ENCODE peak calls at places on chromosomes 4 and X, in six cellular contexts. H is vagina, K is astrocyte, U is uterus, W is heart right ventricle, A is suprapubic skin. Z is an unnamed sample. For H3K4me1, the result is how much of the 10 kb centered on the place peaks cover.

GRCh38 chr4:105807496-105807895 is 87.8 kb upstream of the NPNT start:
- DNase-seq in K (peak), U (no peak), H (no peak), A (no peak), W (no peak), Z (no peak)

GRCh38 chrX:21946925-21947641 is 6.6 kb downstream of the SMS start:
- DNase-seq in W (no peak), K (peak), U (no peak), A (no peak), H (peak), Z (no peak)

GRCh38 chr4:3098346-3098745 is 23.9 kb downstream of the HTT start:
- DNase-seq in U (no peak), H (no peak), K (no peak), A (no peak), W (no peak), Z (no peak)

GRCh38 chr4:73615613-73616012 is 4.6 kb downstream of the RASSF6 start:
- DNase-seq in A (no peak), K (no peak), H (no peak), U (no peak), W (no peak), Z (no peak)

GRCh38 chr4:13626492-13627184 is 887 bp downstream of the BOD1L1 start:
- DNase-seq in K (no peak), U (no peak), H (no peak), W (no peak), A (no peak), Z (no peak)

GRCh38 chr4:1517592-1518411 is 111.6 kb upstream of the NKX1-1 start:
- DNase-seq in U (no peak), A (no peak), H (no peak), W (no peak), K (no peak), Z (no peak)

GRCh38 chrX:108036298-108036973 is 8.4 kb upstream of the VSIG1 start:
- DNase-seq in U (no peak), K (peak), A (no peak), W (no peak), H (no peak), Z (no peak)

GRCh38 chr4:175509320-175509719 is 302.7 kb downstream of the GPM6A start:
- DNase-seq in H (no peak), A (no peak), W (no peak), K (no peak), U (no peak), Z (no peak)

GRCh38 chrX:112834016-112834855 is 6.4 kb downstream of the AMOT start:
- DNase-seq in U (no peak), H (no peak), K (peak), W (no peak), A (no peak), Z (no peak)

GRCh38 chr4:174266416-174266815 is 17.1 kb downstream of the FBXO8 start:
- DNase-seq in H (no peak), K (no peak), U (no peak), W (no peak), A (no peak), Z (no peak)

GRCh38 chr4:39353478-39354177 is 12.5 kb downstream of the RFC1 start:
- DNase-seq in H (no peak), A (no peak), W (no peak), U (no peak), K (peak), Z (no peak)

GRCh38 chr4:6198768-6199343 is 1.5 kb downstream of the JAKMIP1 start:
- DNase-seq in U (no peak), W (no peak), H (no peak), A (peak), K (no peak), Z (no peak)

GRCh38 chrX:6891404-6891803 is 256.1 kb upstream of the STS start:
- DNase-seq in K (no peak), U (no peak), H (no peak), A (no peak), W (no peak), Z (no peak)

GRCh38 chr4:15396157-15396800 is 31.6 kb upstream of the C1QTNF7 start:
- DNase-seq in A (no peak), W (no peak), U (no peak), H (no peak), K (no peak), Z (no peak)

GRCh38 chr4:183157215-183157614 is 58.2 kb downstream of the WWC2 start:
- DNase-seq in H (no peak), W (no peak), A (no peak), U (no peak), K (no peak), Z (no peak)

GRCh38 chrX:115948018-115948923 is 222.3 kb upstream of the AGTR2 start:
- DNase-seq in A (no peak), W (no peak), H (no peak), K (no peak), U (no peak), Z (no peak)

GRCh38 chr4:3470244-3471097 is 7.4 kb downstream of the DOK7 start:
- DNase-seq in W (no peak), K (peak), A (no peak), H (no peak), U (no peak), Z (no peak)

GRCh38 chr4:31088600-31089230 is 368.5 kb downstream of the PCDH7 start:
- DNase-seq in W (peak), K (peak), U (no peak), A (no peak), H (no peak), Z (no peak)

GRCh38 chr4:122898370-122899150 is 23.8 kb downstream of the NUDT6 start:
- DNase-seq in H (no peak), K (peak), U (no peak), A (no peak), W (no peak), Z (peak)

GRCh38 chrX:143632625-143633387 is 3.1 kb downstream of the SLITRK4 start:
- DNase-seq in U (no peak), H (no peak), A (no peak), W (no peak), K (no peak), Z (no peak)

GRCh38 chr4:28313729-28314713 is 1453.4 kb downstream of the STIM2 start:
- DNase-seq in K (no peak), W (no peak), U (no peak), A (no peak), H (no peak), Z (no peak)

DNA sequence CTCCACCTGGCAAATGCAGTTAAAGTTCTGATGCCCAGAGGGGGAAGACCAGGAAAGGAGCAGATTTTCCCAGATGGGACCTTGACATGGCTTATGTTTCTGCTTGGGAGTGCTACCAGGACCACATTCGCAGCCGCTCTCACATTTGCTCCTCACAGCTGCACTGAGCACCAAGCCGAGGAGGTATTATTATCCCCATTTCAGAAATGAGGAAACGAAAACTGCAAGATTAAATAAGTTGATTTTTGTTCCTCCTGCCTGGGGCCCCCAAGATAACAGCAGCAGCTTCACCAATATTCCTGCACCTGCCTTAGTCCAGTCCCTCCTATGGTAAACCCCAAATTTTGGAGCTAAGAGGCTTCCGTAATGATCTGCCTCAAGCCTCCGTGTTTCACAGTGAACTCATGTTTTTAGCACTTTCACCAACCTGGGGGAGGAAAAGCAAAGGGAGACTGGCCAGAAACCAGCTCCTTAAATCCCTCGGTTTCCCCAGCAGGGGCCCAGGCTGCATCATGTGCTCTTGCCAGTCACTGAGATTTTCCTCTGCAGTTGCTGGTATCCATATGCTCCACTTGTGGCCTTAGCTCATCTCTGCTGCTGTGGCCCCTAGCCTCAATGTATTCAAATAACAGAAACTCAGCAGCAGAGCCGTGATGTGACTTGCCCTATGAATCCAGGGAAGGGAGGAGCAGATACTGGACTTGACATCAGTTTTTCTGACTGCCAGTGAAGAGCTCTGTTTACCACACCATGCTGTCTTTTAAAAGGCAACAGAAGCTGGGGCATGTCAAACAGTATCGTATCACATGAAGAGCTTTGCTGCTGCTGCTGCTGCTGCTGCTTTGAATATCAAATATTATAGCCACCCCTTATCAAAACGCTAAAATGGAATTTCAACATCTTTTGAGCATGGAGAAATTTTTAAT is 95.5 kb upstream of the KLHL13 start:
- DNase-seq in A (no peak), U (no peak), W (no peak), K (no peak), H (no peak), Z (no peak)
- H3K4me3 ChIP-seq in A (no peak), U (no peak), W (no peak), K (no peak), H (no peak), Z (no peak)

GRCh38 chrX:150163181-150163930 is 199.8 kb upstream of the MAMLD1 start:
- DNase-seq in U (no peak), H (peak), K (no peak), A (no peak), W (no peak), Z (no peak)
- TF ChIP-seq CTCF in U (no peak), H (no peak), K (no peak), A (no peak), W (no peak), Z (no peak)

GRCh38 chr4:139950568-139950967 is 203.4 kb downstream of the MAML3 start:
- DNase-seq in U (no peak), H (no peak), K (peak), W (no peak), A (no peak), Z (no peak)
- H3K4me1 ChIP-seq in U (under half), H (under half), K (under half), W (under half), A (under half), Z (under half)

GRCh38 chrX:153628665-153629064 is 18.3 kb upstream of the DUSP9 start:
- DNase-seq in U (no peak), A (peak), H (no peak), K (no peak), W (no peak), Z (no peak)
- H3K4me3 ChIP-seq in U (no peak), A (no peak), H (no peak), K (no peak), W (no peak), Z (no peak)

DNA sequence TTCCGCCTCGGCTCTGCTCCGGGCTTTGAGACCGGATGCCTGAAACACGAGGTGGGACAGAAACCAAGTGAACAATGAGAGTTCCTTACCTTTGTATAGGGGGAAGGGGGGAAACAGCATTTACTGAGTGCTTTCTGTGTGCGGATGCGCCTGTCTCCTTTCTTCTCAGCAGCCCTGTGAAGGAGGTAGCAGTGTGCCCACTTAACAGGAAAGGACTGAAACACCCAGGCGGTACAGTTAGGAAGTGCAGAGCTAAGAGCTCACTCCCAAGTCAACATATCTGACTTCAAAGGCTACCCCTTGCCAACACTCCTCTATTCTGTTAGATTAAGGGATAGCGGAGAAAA is 43.1 kb upstream of the TMSB15B start:
- DNase-seq in K (peak), A (no peak), H (no peak), U (no peak), W (no peak), Z (no peak)
- TF ChIP-seq CTCF in K (peak), A (no peak), H (no peak), U (peak), W (peak), Z (peak)